ENCODE peak calls at places on chromosomes 7 and 10, in six cellular contexts. D is naive thymus-derived CD4-positive, alpha-beta T cell; X is A673; A is gastrocnemius medialis; H is upper lobe of right lung; J is thoracic aorta. W is an unnamed sample.

GRCh38 chr10:108598320-108598695 is 1325.0 kb downstream of the XPNPEP1 start:
- DNase-seq in H (no peak), J (no peak), D (no peak), A (no peak), X (no peak), W (no peak)

GRCh38 chr7:154640266-154640865 is 362.6 kb downstream of the PAXIP1 start:
- DNase-seq in H (no peak), D (no peak), J (no peak), X (no peak), A (no peak), W (no peak)

GRCh38 chr10:78438094-78438906 is 404.6 kb downstream of the RPS24 start:
- DNase-seq in A (no peak), J (no peak), D (peak; percentile 6), H (no peak), X (no peak), W (peak; percentile 41)

GRCh38 chr10:4254101-4254994 is 469.3 kb upstream of the KLF6 start:
- DNase-seq in D (no peak), J (no peak), A (no peak), X (peak; percentile 29), H (no peak), W (no peak)

GRCh38 chr10:4431114-4431862 is 394.7 kb upstream of the AKR1E2 start:
- DNase-seq in D (no peak), J (no peak), X (no peak), A (no peak), H (no peak), W (no peak)

GRCh38 chr10:132105302-132105995 is 39.7 kb downstream of the JAKMIP3 start:
- DNase-seq in J (no peak), X (no peak), D (no peak), H (no peak), A (no peak), W (no peak)

GRCh38 chr10:109831846-109832245 is 91.5 kb downstream of the XPNPEP1 start:
- DNase-seq in J (no peak), X (no peak), D (no peak), A (no peak), H (no peak), W (no peak)

GRCh38 chr10:64486149-64486548 is 964.9 kb downstream of the REEP3 start:
- DNase-seq in X (no peak), H (no peak), A (no peak), D (no peak), J (no peak), W (no peak)

GRCh38 chr7:100516135-100516812 is 22.7 kb upstream of the AGFG2 start:
- DNase-seq in A (peak; percentile 20), H (no peak), D (peak; percentile 55), X (peak; percentile 64), J (no peak), W (no peak)

GRCh38 chr7:129657363-129657762 is 45.8 kb downstream of the NRF1 start:
- DNase-seq in J (no peak), X (no peak), A (no peak), H (no peak), D (no peak), W (no peak)

GRCh38 chr10:3935141-3935540 is 150.1 kb upstream of the KLF6 start:
- DNase-seq in D (no peak), X (no peak), J (no peak), A (no peak), H (no peak), W (peak; percentile 17)

DNA sequence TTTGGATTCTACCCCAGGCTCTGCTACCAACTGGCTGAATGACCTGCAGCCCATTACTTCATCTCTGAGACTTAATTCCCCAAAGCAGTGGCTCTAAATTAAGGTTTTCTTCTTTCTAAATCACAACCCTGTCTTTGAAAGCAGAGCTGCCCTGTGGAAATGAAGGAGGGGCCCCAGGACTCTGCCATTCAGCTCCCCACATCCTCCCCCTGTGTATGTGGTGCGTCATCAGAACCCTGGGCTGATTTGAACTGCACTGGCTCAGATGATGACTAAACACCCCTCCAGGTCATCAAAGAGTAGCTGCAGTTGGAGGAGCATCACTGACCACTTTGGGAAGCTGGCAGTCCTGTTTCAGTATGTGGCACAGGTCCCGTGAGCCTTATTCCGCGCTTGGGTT is 46.6 kb downstream of the BPGM start:
- DNase-seq in X (no peak), A (no peak), D (no peak), H (no peak), J (peak; percentile 84), W (peak; percentile 80)
- H3K4me1 ChIP-seq in X (peaks cover 6% of the 10 kb centered on the region), A (peaks cover 7% of the 10 kb centered on the region), D (no peaks in the 10 kb centered on the region), H (peaks cover 17% of the 10 kb centered on the region), J (peaks cover 35% of the 10 kb centered on the region), W (peaks cover 12% of the 10 kb centered on the region)

GRCh38 chr7:1362301-1362700 is 97.0 kb downstream of the MICALL2 start:
- DNase-seq in A (no peak), J (no peak), H (no peak), X (no peak), D (no peak), W (no peak)

GRCh38 chr7:1359681-1360485 is 99.4 kb downstream of the MICALL2 start:
- DNase-seq in X (no peak), A (no peak), J (no peak), H (peak; percentile 62), D (no peak), W (no peak)

GRCh38 chr7:1360521-1360971 is 98.7 kb downstream of the MICALL2 start:
- DNase-seq in D (no peak), H (peak; percentile 53), A (no peak), J (no peak), X (no peak), W (no peak)

GRCh38 chr7:1361016-1361755 is 98.1 kb downstream of the MICALL2 start:
- DNase-seq in X (no peak), J (no peak), A (no peak), D (no peak), H (peak; percentile 26), W (no peak)

GRCh38 chr7:1361756-1362125 is 97.5 kb downstream of the MICALL2 start:
- DNase-seq in A (no peak), H (no peak), J (no peak), X (no peak), D (no peak), W (no peak)
- H3K27me3 ChIP-seq in A (peaks cover 51% of the 10 kb centered on the region), H (peaks cover 17% of the 10 kb centered on the region), J (no peaks in the 10 kb centered on the region), X (no peaks in the 10 kb centered on the region), D (no peaks in the 10 kb centered on the region), W (no peaks in the 10 kb centered on the region)

DNA sequence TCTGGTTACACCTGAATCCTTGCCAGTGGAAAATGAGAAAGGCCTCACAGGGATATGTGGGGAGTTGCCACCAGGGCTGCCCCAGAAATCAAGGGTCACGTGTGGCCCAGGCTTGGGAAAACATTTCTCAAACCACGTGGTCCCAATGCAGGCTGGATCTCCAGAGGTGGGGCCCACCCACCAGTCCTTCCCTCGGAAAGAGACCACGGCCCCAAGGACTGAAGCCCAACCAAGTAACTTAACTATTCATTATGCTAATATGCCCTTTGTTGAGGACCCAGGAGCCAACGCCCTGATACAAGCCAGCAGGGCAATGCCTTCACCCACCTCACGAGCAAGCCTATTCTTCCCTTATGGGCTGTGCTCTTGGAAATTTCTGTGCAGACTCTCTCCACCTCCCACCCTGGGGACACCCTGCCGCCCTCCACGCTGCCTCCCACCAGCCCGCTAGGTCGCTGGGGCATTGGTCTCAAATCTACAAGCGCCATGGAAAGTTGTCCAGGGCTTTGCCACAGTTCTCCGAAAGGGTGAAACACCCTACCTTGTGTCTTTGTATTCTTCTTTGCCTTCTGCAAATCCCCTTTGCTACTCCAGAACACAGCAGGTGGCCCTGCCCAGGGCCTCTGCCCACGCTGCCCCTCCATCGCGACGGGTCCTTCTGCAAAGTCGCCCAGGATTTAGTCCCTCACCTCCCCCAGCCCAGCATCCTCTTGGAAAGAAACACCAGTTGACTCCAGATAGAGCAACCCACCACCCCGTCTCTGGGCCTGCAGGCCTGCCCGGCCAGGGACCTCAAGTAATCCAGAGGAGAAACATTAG is 8.8 kb downstream of the TNS3 start:
- DNase-seq in X (no peak), A (no peak), D (no peak), H (no peak), J (no peak), W (no peak)
- H3K4me1 ChIP-seq in X (no peaks in the 10 kb centered on the region), A (peaks cover 38% of the 10 kb centered on the region), D (no peaks in the 10 kb centered on the region), H (peaks cover 99% of the 10 kb centered on the region), J (peaks cover 39% of the 10 kb centered on the region), W (peaks cover 35% of the 10 kb centered on the region)

DNA sequence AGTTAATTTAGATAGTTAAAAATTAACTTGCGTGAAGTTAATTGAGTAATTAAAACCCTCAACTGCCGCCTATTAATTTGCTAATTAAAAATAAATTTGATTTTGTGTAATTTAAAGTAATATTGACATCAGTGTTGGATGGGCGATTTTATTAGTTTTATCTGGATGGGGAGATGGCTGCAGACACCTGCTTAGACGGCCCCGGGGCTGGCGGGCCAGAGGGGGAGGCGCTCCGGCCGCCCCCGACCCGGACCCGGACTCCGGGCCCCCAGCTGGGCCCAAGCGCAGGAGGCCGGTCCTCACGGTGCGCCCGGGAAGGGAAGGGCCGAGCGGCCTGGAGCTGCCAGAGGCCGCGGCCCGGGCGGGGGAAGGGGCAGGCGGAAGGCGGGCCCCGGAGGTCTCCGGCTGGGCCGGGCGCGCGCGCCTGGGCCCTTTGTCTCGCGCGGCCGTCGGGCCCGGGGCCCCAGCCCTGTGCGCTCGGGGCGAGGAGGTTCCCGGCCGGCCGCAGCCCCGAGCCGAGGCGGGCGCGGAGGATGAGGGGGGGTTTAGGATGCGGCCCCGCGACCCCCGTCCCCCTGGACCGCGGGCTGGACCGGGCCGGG is 3.2 kb upstream of the UNCX start:
- DNase-seq in H (no peak), D (no peak), J (no peak), X (no peak), A (no peak), W (no peak)
- H3K27me3 ChIP-seq in H (peaks cover 96% of the 10 kb centered on the region), D (peaks cover 54% of the 10 kb centered on the region), J (peaks cover 45% of the 10 kb centered on the region), X (peaks cover 18% of the 10 kb centered on the region), A (peaks cover 90% of the 10 kb centered on the region), W (peaks cover 68% of the 10 kb centered on the region)

GRCh38 chr10:96276426-96276825 is 5.1 kb upstream of the BLNK start:
- DNase-seq in A (no peak), X (no peak), D (no peak), J (no peak), H (no peak), W (no peak)

GRCh38 chr10:96279219-96279641 is 7.9 kb upstream of the BLNK start:
- DNase-seq in H (no peak), J (no peak), X (no peak), A (no peak), D (no peak), W (no peak)

GRCh38 chr10:96272986-96273280 is 1.6 kb upstream of the BLNK start:
- DNase-seq in J (no peak), D (no peak), A (no peak), H (no peak), X (no peak), W (no peak)

GRCh38 chr10:96276831-96277230 is 5.5 kb upstream of the BLNK start:
- DNase-seq in J (no peak), X (no peak), H (no peak), A (no peak), D (no peak), W (no peak)

GRCh38 chr10:96275685-96276418 is 4.5 kb upstream of the BLNK start:
- DNase-seq in H (no peak), A (no peak), D (no peak), J (peak; percentile 18), X (no peak), W (no peak)
- H3K4me1 ChIP-seq in H (peaks cover 30% of the 10 kb centered on the region), A (peaks cover 4% of the 10 kb centered on the region), D (no peaks in the 10 kb centered on the region), J (peaks cover 6% of the 10 kb centered on the region), X (no peaks in the 10 kb centered on the region), W (peaks cover 4% of the 10 kb centered on the region)

DNA sequence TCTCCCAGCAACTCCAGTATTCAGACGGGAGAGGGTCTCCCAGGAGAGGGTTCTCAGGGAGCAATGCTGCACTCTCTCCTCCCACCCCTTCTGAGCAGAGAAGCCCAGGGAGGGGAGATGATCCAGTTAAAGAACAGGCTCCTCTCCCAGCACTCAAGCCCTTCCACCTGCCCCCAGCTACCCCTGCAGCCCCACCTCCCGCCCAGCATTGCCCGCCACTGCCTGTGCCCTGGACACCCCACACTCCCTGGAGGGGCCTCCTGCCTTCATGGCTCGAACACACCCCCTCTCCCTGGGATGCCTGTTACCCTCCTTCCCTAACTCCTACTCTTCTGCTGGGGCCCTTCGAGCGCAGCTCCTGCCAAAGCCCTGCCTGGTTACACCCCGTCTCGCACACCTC is 66.7 kb downstream of the ELFN1 start:
- DNase-seq in X (no peak), D (no peak), A (no peak), J (no peak), H (no peak), W (no peak)
- H3K27me3 ChIP-seq in X (peaks cover 13% of the 10 kb centered on the region), D (no peaks in the 10 kb centered on the region), A (no peaks in the 10 kb centered on the region), J (no peaks in the 10 kb centered on the region), H (peaks cover 4% of the 10 kb centered on the region), W (no peaks in the 10 kb centered on the region)

W was measured in ascending aorta.